ENCODE peak calls at places on chromosomes 12 and 14, in four cellular contexts. U is thyroid gland, C is astrocyte of the cerebellum, M is mesothelial cell of epicardium. L is an unnamed sample.
A peak's percentile ranks its signal among the peaks of the same experiment; 100 is the strongest.

GRCh38 chr12:69993433-69993832 is 168.4 kb downstream of the MYRFL start:
- DNase-seq in U (no peak), C (no peak), M (no peak), L (no peak)

GRCh38 chr14:64951724-64952123 is 9.2 kb upstream of the GPX2 start:
- DNase-seq in U (no peak), C (no peak), M (no peak), L (no peak)

GRCh38 chr12:54606556-54606955 is 18.1 kb upstream of the PPP1R1A start:
- DNase-seq in U (no peak), C (no peak), M (no peak), L (no peak)

GRCh38 chr12:8860165-8860961 is 37.9 kb downstream of the A2ML1 start:
- DNase-seq in U (peak; percentile 54), C (peak; percentile 20), M (no peak), L (peak; percentile 65)

GRCh38 chr12:79409562-79409961 is 281.2 kb downstream of the PAWR start:
- DNase-seq in U (no peak), C (peak; percentile 95), M (no peak), L (no peak)

GRCh38 chr12:4849024-4849594 is 60.6 kb upstream of the KCNA1 start:
- DNase-seq in U (peak; percentile 17), C (peak; percentile 33), M (no peak), L (peak; percentile 70)

GRCh38 chr14:102363182-102363952 is 626 bp downstream of the TECPR2 start:
- DNase-seq in U (peak; percentile 53), C (no peak), M (peak; percentile 72), L (peak; percentile 37)

GRCh38 chr14:69625299-69626131 is 14.1 kb downstream of the SUSD6 start:
- DNase-seq in U (peak; percentile 26), C (no peak), M (no peak), L (peak; percentile 63)

GRCh38 chr14:76917759-76918175 is 91.6 kb downstream of the LRRC74A start:
- DNase-seq in U (peak; percentile 95), C (no peak), M (no peak), L (no peak)

GRCh38 chr14:103530390-103530789 is 1.4 kb downstream of the TRMT61A start:
- DNase-seq in U (no peak), C (no peak), M (no peak), L (no peak)

GRCh38 chr12:52362118-52362726 is 5.1 kb downstream of the KRT85 start:
- DNase-seq in U (no peak), C (no peak), M (no peak), L (no peak)

GRCh38 chr14:20350280-20350679 is 6.8 kb downstream of the PARP2 start:
- DNase-seq in U (no peak), C (no peak), M (no peak), L (no peak)

GRCh38 chr12:54141534-54142475 is 47.0 kb downstream of the SMUG1 start:
- DNase-seq in U (peak; percentile 51), C (no peak), M (no peak), L (no peak)

GRCh38 chr12:100576311-100577036 is 3.0 kb downstream of the GAS2L3 start:
- DNase-seq in U (no peak), C (peak; percentile 18), M (no peak), L (no peak)

GRCh38 chr12:57881035-57881973 is 34.8 kb upstream of the CTDSP2 start:
- DNase-seq in U (no peak), C (no peak), M (no peak), L (no peak)

GRCh38 chr12:53791735-53792326 is 40.1 kb upstream of the CISTR start:
- DNase-seq in U (no peak), C (no peak), M (no peak), L (no peak)

GRCh38 chr12:19199322-19199721 is 69.8 kb downstream of the PLEKHA5 start:
- DNase-seq in U (no peak), C (no peak), M (no peak), L (no peak)

GRCh38 chr12:40281791-40282364 is 57.1 kb downstream of the LRRK2 start:
- DNase-seq in U (no peak), C (no peak), M (no peak), L (no peak)
- TF ChIP-seq CTCF in U (no peak), C (no peak), M (no peak), L (no peak)

DNA sequence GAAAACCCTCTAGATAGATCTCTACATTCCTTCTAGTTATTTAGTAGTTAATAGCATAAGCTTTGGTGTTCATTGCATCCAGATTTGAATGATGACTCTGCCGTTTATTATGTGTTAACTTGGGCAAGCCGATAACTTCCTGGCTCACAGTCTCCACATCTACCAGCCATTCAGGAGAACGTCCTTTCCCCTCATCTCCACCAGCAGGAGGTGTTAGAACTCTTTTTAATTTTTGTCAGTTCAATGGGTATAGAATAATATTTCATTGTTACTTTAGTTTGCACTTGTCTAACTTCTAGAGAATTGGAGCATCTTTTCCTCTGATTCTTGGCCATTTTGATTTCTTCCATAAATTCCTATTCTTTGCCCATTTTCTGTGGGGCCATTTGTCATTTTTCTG is 30.0 kb upstream of the WSCD2 start:
- DNase-seq in U (no peak), C (no peak), M (no peak), L (no peak)
- TF ChIP-seq CTCF in U (peak; percentile 52), C (no peak), M (no peak), L (peak; percentile 35)

GRCh38 chr14:47040490-47040889 is 388.9 kb upstream of the RPL10L start:
- DNase-seq in U (no peak), C (no peak), M (no peak), L (no peak)
- TF ChIP-seq CTCF in U (no peak), C (peak; percentile 7), M (no peak), L (no peak)

DNA sequence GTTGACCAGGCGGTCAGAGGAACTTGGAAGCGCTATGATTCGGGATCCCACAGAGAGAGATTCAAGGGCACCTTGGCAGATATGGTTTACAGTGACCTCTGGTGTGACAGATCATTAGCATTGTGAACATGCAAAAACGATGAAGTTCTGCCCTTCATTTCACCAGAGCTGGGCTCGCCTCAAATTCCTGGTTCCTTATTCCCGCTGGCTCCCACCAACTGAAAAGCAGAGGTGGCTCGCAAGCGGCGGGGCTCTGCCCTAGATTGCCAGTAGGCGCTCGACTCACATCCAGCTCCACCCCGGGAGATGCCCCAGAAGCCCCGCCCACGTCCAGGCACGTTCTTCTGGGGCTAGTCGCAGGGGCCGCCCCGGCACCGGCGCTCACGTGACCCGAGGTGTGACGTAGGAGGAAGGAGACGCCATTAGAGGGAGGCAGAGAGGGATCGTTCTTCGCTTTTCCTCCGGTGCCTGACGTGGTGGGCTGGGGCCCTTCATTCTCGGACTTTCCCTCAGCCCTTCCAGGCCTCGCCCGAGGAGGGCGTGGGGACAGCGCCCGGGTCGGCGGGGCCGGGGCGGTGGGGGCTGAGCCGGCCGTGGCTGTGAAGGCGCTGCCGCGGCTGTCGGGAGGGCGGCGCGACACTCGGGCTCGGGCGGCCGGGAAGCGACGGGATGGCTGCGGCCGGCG is at the start of gene RAB21:
- DNase-seq in U (peak; percentile 99), C (peak; percentile 90), M (peak; percentile 98), L (peak; percentile 97)
- TF ChIP-seq CTCF in U (peak; percentile 7), C (peak; percentile 20), M (no peak), L (no peak)

GRCh38 chr14:74913986-74914573 is 9.0 kb downstream of the RPS6KL1 start:
- DNase-seq in U (peak; percentile 85), C (peak; percentile 56), M (peak; percentile 58), L (peak; percentile 75)
- TF ChIP-seq CTCF in U (peak; percentile 81), C (peak; percentile 92), M (peak; percentile 13), L (peak; percentile 56)

GRCh38 chr14:93106541-93107156 is 9.1 kb downstream of the ITPK1 start:
- DNase-seq in U (no peak), C (no peak), M (no peak), L (no peak)

GRCh38 chr14:93107383-93107782 is 8.3 kb downstream of the ITPK1 start:
- DNase-seq in U (no peak), C (no peak), M (no peak), L (no peak)

GRCh38 chr14:93103392-93104080 is 12.2 kb downstream of the ITPK1 start:
- DNase-seq in U (peak; percentile 41), C (no peak), M (no peak), L (peak; percentile 85)

GRCh38 chr14:93105362-93105761 is 10.4 kb downstream of the ITPK1 start:
- DNase-seq in U (no peak), C (peak; percentile 27), M (no peak), L (no peak)

DNA sequence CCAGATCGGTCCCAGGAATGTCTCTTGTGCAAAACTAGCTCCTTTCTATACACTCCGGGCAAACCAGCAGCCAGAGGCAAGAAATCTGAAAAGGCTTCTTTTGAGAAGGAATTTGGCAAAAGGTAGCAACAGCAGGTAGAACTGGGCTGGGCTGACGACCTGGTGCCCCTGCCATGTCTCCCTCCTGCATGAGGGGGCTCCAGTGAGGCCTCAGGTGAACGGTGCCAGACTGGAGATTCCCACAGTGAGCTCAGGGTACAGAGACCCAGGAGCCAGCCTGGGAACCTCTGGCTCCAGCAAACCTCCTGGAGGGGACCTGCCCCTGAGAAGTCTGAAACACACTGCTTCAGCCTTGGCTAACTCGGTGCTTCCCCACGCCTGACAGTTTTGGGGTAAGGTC is 10.8 kb downstream of the ITPK1 start:
- DNase-seq in U (no peak), C (no peak), M (no peak), L (no peak)
- TF ChIP-seq CTCF in U (no peak), C (peak; percentile 32), M (no peak), L (no peak)

GRCh38 chr14:95227279-95227860 is 70.0 kb upstream of the DICER1 start:
- DNase-seq in U (peak; percentile 76), C (peak; percentile 56), M (peak; percentile 80), L (no peak)

GRCh38 chr14:95225251-95225887 is 68.0 kb upstream of the DICER1 start:
- DNase-seq in U (peak; percentile 54), C (no peak), M (no peak), L (no peak)

GRCh38 chr14:95226801-95227200 is 69.5 kb upstream of the DICER1 start:
- DNase-seq in U (no peak), C (no peak), M (no peak), L (no peak)

GRCh38 chr14:95229749-95230148 is 72.4 kb upstream of the DICER1 start:
- DNase-seq in U (no peak), C (no peak), M (no peak), L (no peak)

GRCh38 chr14:95228240-95228639 is 70.9 kb upstream of the DICER1 start:
- DNase-seq in U (peak; percentile 75), C (no peak), M (no peak), L (no peak)
- TF ChIP-seq CTCF in U (no peak), C (no peak), M (no peak), L (no peak)

L was measured in GM13976.